ENCODE peak calls at places on chromosomes 6 and 20, in four cellular contexts. Y is upper lobe of right lung, B is ovary, R is sigmoid colon. E is an unnamed sample.

GRCh38 chr6:142297605-142297995 is 4.2 kb upstream of the ADGRG6 start:
- DNase-seq in Y (no peak), B (no peak), R (no peak), E (no peak)

GRCh38 chr6:80468398-80468797 is 361.9 kb downstream of the BCKDHB start:
- DNase-seq in Y (no peak), B (no peak), R (no peak), E (no peak)

GRCh38 chr6:25570608-25571007 is 81.4 kb upstream of the SCGN start:
- DNase-seq in Y (no peak), B (no peak), R (no peak), E (no peak)

GRCh38 chr20:47347661-47348462 is 8.6 kb downstream of the ZMYND8 start:
- DNase-seq in Y (no peak), B (no peak), R (no peak), E (no peak)

GRCh38 chr6:8383584-8383983 is 51.8 kb downstream of the SLC35B3 start:
- DNase-seq in Y (no peak), B (no peak), R (no peak), E (no peak)

GRCh38 chr6:129276986-129277385 is 394.0 kb downstream of the LAMA2 start:
- DNase-seq in Y (no peak), B (no peak), R (no peak), E (no peak)

GRCh38 chr6:43964659-43965570 is 162.3 kb downstream of the MRPL14 start:
- DNase-seq in Y (no peak), B (no peak), R (no peak), E (no peak)

GRCh38 chr6:108689279-108690161 is 128.8 kb downstream of the FOXO3 start:
- DNase-seq in Y (peak; percentile 94), B (peak; percentile 78), R (peak; percentile 95), E (no peak)

GRCh38 chr6:131995924-131996323 is 44.8 kb upstream of the CCN2 start:
- DNase-seq in Y (no peak), B (no peak), R (no peak), E (no peak)

GRCh38 chr20:3753098-3753497 is 14.5 kb downstream of the ADISSP start:
- DNase-seq in Y (no peak), B (peak; percentile 65), R (peak; percentile 85), E (peak; percentile 67)

GRCh38 chr20:13449868-13450441 is 188.8 kb downstream of the TASP1 start:
- DNase-seq in Y (no peak), B (no peak), R (no peak), E (no peak)

GRCh38 chr6:136365781-136366354 is 76.2 kb upstream of the BCLAF1 start:
- DNase-seq in Y (peak; percentile 67), B (no peak), R (peak; percentile 77), E (no peak)

GRCh38 chr20:51494241-51495110 is 48.0 kb downstream of the NFATC2 start:
- DNase-seq in Y (no peak), B (peak; percentile 13), R (no peak), E (peak; percentile 63)

GRCh38 chr20:53865905-53866786 is 204.2 kb downstream of the BCAS1 start:
- DNase-seq in Y (no peak), B (no peak), R (peak; percentile 68), E (no peak)

GRCh38 chr20:35443003-35443402 is 5.0 kb upstream of the GDF5 start:
- DNase-seq in Y (no peak), B (no peak), R (no peak), E (no peak)

GRCh38 chr20:25310921-25311728 is 63.2 kb downstream of the PYGB start:
- DNase-seq in Y (peak; percentile 36), B (no peak), R (peak; percentile 56), E (no peak)

GRCh38 chr6:36727491-36728021 is 29.9 kb downstream of the RAB44 start:
- DNase-seq in Y (no peak), B (no peak), R (no peak), E (no peak)

GRCh38 chr6:39339557-39340555 is 17.4 kb upstream of the KCNK16 start:
- DNase-seq in Y (peak; percentile 78), B (no peak), R (no peak), E (no peak)

GRCh38 chr6:1416191-1416764 is 26.9 kb downstream of the FOXF2 start:
- DNase-seq in Y (no peak), B (no peak), R (no peak), E (no peak)

GRCh38 chr20:57671662-57672061 is 38.2 kb downstream of the PMEPA1 start:
- DNase-seq in Y (no peak), B (no peak), R (no peak), E (no peak)

GRCh38 chr20:60214901-60215522 is 256.8 kb downstream of the CDH26 start:
- DNase-seq in Y (no peak), B (no peak), R (no peak), E (no peak)

GRCh38 chr6:44926556-44926955 is 401.6 kb upstream of the RUNX2 start:
- DNase-seq in Y (no peak), B (no peak), R (no peak), E (no peak)

GRCh38 chr6:64896939-64897338 is 810.1 kb downstream of the EYS start:
- DNase-seq in Y (no peak), B (no peak), R (peak; percentile 32), E (no peak)

GRCh38 chr6:157861814-157862213 is 38.8 kb downstream of the SNX9 start:
- DNase-seq in Y (no peak), B (no peak), R (no peak), E (no peak)

GRCh38 chr20:36435799-36436541 is 105.3 kb upstream of the MYL9 start:
- DNase-seq in Y (peak; percentile 93), B (peak; percentile 75), R (peak; percentile 82), E (peak; percentile 60)

GRCh38 chr6:6643398-6643797 is 54.9 kb downstream of the LY86 start:
- DNase-seq in Y (no peak), B (no peak), R (no peak), E (no peak)

GRCh38 chr6:17167327-17167979 is 65.6 kb downstream of the STMND1 start:
- DNase-seq in Y (no peak), B (no peak), R (no peak), E (no peak)

GRCh38 chr6:155216312-155217028 is 47.3 kb upstream of the CLDN20 start:
- DNase-seq in Y (no peak), B (no peak), R (no peak), E (no peak)

GRCh38 chr20:4603724-4604123 is 118.0 kb upstream of the PRND start:
- DNase-seq in Y (no peak), B (no peak), R (no peak), E (no peak)

GRCh38 chr6:51203504-51203903 is 384.8 kb downstream of the TFAP2B start:
- DNase-seq in Y (no peak), B (no peak), R (no peak), E (no peak)

GRCh38 chr6:85421963-85422362 is 27.9 kb upstream of the NT5E start:
- DNase-seq in Y (no peak), B (no peak), R (no peak), E (no peak)

GRCh38 chr20:30610044-30610693 is 647.3 kb upstream of the DEFB115 start:
- DNase-seq in Y (no peak), B (peak; percentile 66), R (no peak), E (no peak)

GRCh38 chr6:169145991-169146501 is 107.6 kb downstream of the THBS2 start:
- DNase-seq in Y (no peak), B (peak; percentile 58), R (peak; percentile 86), E (no peak)

GRCh38 chr6:135088818-135089809 is 34.5 kb upstream of the HBS1L start:
- DNase-seq in Y (no peak), B (no peak), R (no peak), E (no peak)
- H3K4me3 ChIP-seq in Y (peak overlapping the region; percentile 17), B (no peak overlapping the region), R (no peak overlapping the region), E (no peak overlapping the region)

DNA sequence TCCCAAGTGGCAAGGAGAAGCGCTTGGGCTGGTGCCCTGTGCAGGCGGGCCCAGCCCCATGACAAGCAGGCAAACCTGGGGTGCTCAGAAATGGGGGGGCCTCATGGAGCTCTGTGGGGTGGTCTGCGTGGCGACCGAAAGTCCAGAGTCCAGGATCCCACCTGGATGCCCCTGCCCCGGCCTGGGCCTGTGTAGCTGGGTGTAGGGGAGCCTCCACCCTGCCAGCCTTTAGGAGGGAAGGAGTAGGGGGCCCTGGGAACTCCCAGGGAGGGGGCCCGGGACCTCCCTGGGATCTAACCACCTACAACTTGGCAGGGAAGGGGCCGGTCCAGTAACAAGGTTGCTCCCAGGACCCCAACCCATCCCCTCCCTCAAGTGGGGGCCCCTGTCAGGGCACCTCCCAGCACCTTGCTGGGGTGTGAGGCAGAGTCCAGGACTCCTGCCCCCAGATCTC is 4.5 kb upstream of the LAMA5 start:
- DNase-seq in Y (no peak), B (no peak), R (no peak), E (no peak)
- H3K4me1 ChIP-seq in Y (peaks cover 62% of the 10 kb centered on the region), B (peaks cover 28% of the 10 kb centered on the region), R (no peaks in the 10 kb centered on the region), E (peaks cover 12% of the 10 kb centered on the region)

GRCh38 chr20:64164123-64164836 is at the start of gene MYT1:
- DNase-seq in Y (no peak), B (no peak), R (no peak), E (no peak)
- H3K4me3 ChIP-seq in Y (no peak within 1 kb of the TSS), B (no peak within 1 kb of the TSS), R (no peak within 1 kb of the TSS), E (no peak within 1 kb of the TSS)

GRCh38 chr20:31712112-31712553 is 10.5 kb downstream of the BCL2L1 start:
- DNase-seq in Y (no peak), B (no peak), R (peak; percentile 65), E (no peak)

GRCh38 chr20:31709939-31710338 is 12.7 kb downstream of the BCL2L1 start:
- DNase-seq in Y (no peak), B (no peak), R (peak; percentile 42), E (no peak)

GRCh38 chr20:31708839-31709534 is 13.7 kb downstream of the BCL2L1 start:
- DNase-seq in Y (no peak), B (no peak), R (peak; percentile 50), E (no peak)

GRCh38 chr20:31711416-31712111 is 11.1 kb downstream of the BCL2L1 start:
- DNase-seq in Y (no peak), B (no peak), R (no peak), E (no peak)

DNA sequence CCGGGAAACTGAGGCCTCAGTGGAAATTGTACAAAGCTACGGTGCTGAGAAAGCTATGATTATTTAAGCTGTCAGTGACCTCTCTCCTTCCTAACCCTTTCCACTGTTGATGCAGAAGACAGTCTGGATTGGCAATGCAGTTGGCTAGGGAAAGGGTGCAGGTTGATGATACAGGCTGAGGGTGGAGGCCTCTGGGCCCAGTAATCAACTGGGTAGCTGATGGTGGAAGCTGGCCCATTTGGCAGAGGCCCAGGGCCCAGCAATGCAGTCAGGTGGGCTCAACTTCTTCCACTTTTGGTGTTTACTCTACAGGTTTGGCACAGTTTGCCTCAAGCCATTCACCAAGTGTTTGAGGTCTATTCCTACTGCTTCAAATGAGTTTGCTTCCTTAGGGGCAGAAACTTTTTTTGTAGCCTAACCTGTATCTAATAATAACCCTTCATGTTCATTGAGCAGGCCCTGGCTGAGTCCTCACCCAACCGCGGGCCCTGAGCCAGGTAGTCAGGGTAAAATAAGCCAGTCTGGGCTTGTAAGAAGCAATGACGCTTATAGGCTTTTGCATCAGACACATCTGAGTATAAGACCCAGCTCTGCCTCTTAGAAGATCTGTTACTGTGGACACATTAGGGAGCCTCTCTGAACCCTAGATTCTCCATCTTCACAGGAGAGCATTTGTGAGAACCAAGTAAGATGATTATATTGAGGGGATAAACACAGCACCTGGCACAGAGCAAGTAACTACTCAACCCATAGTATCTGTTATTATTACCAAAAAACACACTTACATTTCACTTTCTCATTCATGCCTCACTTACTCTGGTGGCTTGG is 12.0 kb downstream of the BCL2L1 start:
- DNase-seq in Y (peak; percentile 73), B (no peak), R (peak; percentile 56), E (no peak)
- H3K4me1 ChIP-seq in Y (peaks cover 90% of the 10 kb centered on the region), B (peaks cover 14% of the 10 kb centered on the region), R (no peaks in the 10 kb centered on the region), E (peaks cover 22% of the 10 kb centered on the region)